ENCODE peak calls at places on chromosomes 1 and 21, in seven cellular contexts. Y, H, Z, V, O, D and F are unnamed samples.

GRCh38 chr1:53890522-53890941 is 935 bp upstream of the YIPF1 start:
- DNase-seq in D (no peak), O (no peak), H (no peak), Y (no peak), Z (no peak), V (no peak), F (no peak)

GRCh38 chr1:36137776-36138175 is 11.5 kb downstream of the TRAPPC3 start:
- DNase-seq in H (no peak), Y (no peak), V (no peak), D (no peak), O (no peak), Z (no peak), F (no peak)

GRCh38 chr1:183870351-183871077 is 65.6 kb downstream of the RGL1 start:
- DNase-seq in H (peak; percentile 95), O (peak; percentile 78), Z (peak; percentile 61), Y (no peak), V (peak; percentile 80), D (no peak), F (peak; percentile 92)

GRCh38 chr21:35619184-35619583 is 441.1 kb downstream of the SETD4 start:
- DNase-seq in H (no peak), Y (peak; percentile 60), V (no peak), D (no peak), O (peak; percentile 88), Z (no peak), F (no peak)

GRCh38 chr1:239570878-239571277 is 184.5 kb downstream of the CHRM3 start:
- DNase-seq in H (no peak), D (no peak), V (no peak), Z (no peak), Y (no peak), O (no peak), F (no peak)

GRCh38 chr1:10025354-10025753 is 7.4 kb upstream of the UBE4B start:
- DNase-seq in D (no peak), Y (no peak), V (no peak), H (no peak), O (no peak), Z (no peak), F (no peak)

GRCh38 chr1:234987415-234988159 is 141.1 kb downstream of the TOMM20 start:
- DNase-seq in O (peak; percentile 74), H (peak; percentile 96), Y (no peak), V (peak; percentile 74), Z (peak; percentile 68), D (peak; percentile 50), F (peak; percentile 95)

GRCh38 chr1:6483010-6483760 is 8.3 kb downstream of the PLEKHG5 start:
- DNase-seq in O (no peak), D (no peak), V (no peak), Y (no peak), Z (no peak), H (no peak), F (no peak)

GRCh38 chr1:63403386-63403785 is 36.0 kb downstream of the ALG6 start:
- DNase-seq in D (no peak), H (no peak), Z (no peak), V (no peak), O (no peak), Y (no peak), F (no peak)

GRCh38 chr1:77036560-77036959 is 169.3 kb downstream of the ST6GALNAC5 start:
- DNase-seq in O (peak; percentile 61), H (no peak), D (peak; percentile 61), Z (no peak), V (no peak), Y (no peak), F (no peak)

GRCh38 chr1:117607471-117607870 is 1.6 kb downstream of the TENT5C start:
- DNase-seq in D (no peak), Y (no peak), O (no peak), V (no peak), H (peak; percentile 85), Z (no peak), F (no peak)

GRCh38 chr1:194076646-194077045 is 890.2 kb upstream of the B3GALT2 start:
- DNase-seq in V (no peak), O (no peak), H (no peak), Y (no peak), D (no peak), Z (no peak), F (no peak)

GRCh38 chr21:34834852-34835501 is 166.2 kb downstream of the CLIC6 start:
- DNase-seq in Y (no peak), H (no peak), O (no peak), V (no peak), D (no peak), Z (no peak), F (no peak)

GRCh38 chr21:28884481-28884880 is 108.2 kb downstream of the LTN1 start:
- DNase-seq in Y (no peak), D (no peak), V (no peak), H (no peak), O (peak; percentile 30), Z (no peak), F (no peak)

GRCh38 chr1:225998560-225999226 is 450 bp downstream of the SDE2 start:
- DNase-seq in Z (no peak), O (peak; percentile 69), D (no peak), H (no peak), Y (peak; percentile 23), V (no peak), F (no peak)

GRCh38 chr1:214002060-214002459 is 14.3 kb downstream of the PROX1 start:
- DNase-seq in Z (no peak), H (no peak), D (no peak), O (no peak), Y (no peak), V (no peak), F (no peak)

GRCh38 chr1:36273024-36273423 is 33.1 kb upstream of the SH3D21 start:
- DNase-seq in V (no peak), Y (no peak), Z (no peak), D (no peak), O (no peak), H (no peak), F (no peak)

GRCh38 chr1:62439652-62440371 is 3.0 kb downstream of the USP1 start:
- DNase-seq in Z (no peak), V (no peak), Y (peak; percentile 52), D (no peak), H (no peak), O (peak; percentile 60), F (no peak)

GRCh38 chr1:147080013-147080661 is 92.1 kb downstream of the PRKAB2 start:
- DNase-seq in Y (no peak), O (no peak), V (no peak), H (no peak), D (peak; percentile 40), Z (no peak), F (no peak)

GRCh38 chr1:147079400-147080012 is 92.8 kb downstream of the PRKAB2 start:
- DNase-seq in Y (no peak), H (no peak), V (no peak), O (no peak), D (peak; percentile 16), Z (no peak), F (no peak)

GRCh38 chr1:147077936-147078605 is 94.2 kb downstream of the PRKAB2 start:
- DNase-seq in Z (no peak), V (no peak), D (peak; percentile 2), O (no peak), H (no peak), Y (no peak), F (no peak)

GRCh38 chr1:147078606-147079399 is 93.5 kb downstream of the PRKAB2 start:
- DNase-seq in V (no peak), Y (no peak), H (no peak), Z (no peak), O (no peak), D (peak; percentile 7), F (no peak)

GRCh38 chr1:147080671-147081394 is 91.4 kb downstream of the PRKAB2 start:
- DNase-seq in H (no peak), D (peak; percentile 5), Y (no peak), Z (no peak), V (no peak), O (no peak), F (no peak)
- TF ChIP-seq CTCF in H (no peak), D (no peak), Y (no peak), Z (no peak), V (no peak), O (no peak), F (no peak)

GRCh38 chr1:151281969-151282882 is at the start of gene ZNF687:
- DNase-seq in O (peak; percentile 100), V (peak; percentile 100), Y (peak; percentile 97), Z (peak; percentile 100), H (peak; percentile 100), D (peak; percentile 100), F (peak; percentile 100)

GRCh38 chr1:151277249-151277648 is 4.8 kb upstream of the ZNF687 start:
- DNase-seq in O (no peak), H (no peak), Y (no peak), Z (no peak), D (no peak), V (no peak), F (no peak)

GRCh38 chr1:151282883-151283725 is 1.0 kb downstream of the ZNF687 start:
- DNase-seq in Y (no peak), V (peak; percentile 35), O (no peak), Z (peak; percentile 33), H (peak; percentile 88), D (peak; percentile 58), F (peak; percentile 79)

GRCh38 chr1:151284013-151284577 is 2.0 kb downstream of the ZNF687 start:
- DNase-seq in V (no peak), D (no peak), O (no peak), Z (no peak), H (peak; percentile 84), Y (no peak), F (no peak)

DNA sequence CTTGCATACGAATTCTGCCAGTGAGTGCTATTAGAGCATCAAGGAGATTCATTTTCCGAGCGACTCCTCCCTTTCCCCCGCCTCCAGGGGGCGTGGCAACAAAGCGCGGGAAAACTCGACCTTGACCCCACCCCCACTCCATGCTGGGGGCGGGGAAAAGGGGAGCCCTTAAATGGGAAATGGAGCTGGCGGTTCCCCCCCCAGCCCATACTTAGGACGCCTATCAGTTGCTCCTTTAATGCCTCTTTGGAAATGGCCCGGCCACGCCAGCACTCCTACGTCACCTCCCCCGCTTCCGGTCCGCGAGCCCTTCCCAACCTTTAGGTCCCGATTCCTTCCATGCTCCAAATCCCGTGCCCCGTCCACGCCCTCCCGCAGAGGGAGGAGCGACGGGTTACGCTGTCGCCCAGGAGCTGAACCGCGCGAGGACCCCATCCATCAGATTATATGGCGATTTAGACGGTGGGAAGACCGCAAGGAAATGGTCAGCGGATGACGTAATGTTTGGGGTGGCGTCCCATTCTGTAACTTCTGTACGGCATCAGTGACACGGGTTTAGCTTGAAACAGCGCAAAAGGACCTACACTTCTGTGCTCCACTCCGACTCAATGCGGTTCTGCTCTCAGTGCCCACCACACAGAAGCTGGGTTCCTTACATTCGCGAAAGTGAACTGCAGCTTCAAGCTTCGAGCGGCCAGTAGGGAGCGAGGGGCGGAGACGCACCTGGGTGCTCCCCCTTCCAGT is 702 bp upstream of the ZNF687 start:
- DNase-seq in Y (peak; percentile 79), D (peak; percentile 96), Z (peak; percentile 96), H (peak; percentile 99), V (peak; percentile 96), O (peak; percentile 98), F (peak; percentile 99)
- TF ChIP-seq CTCF in Y (peak; percentile 20), D (no peak), Z (peak; percentile 47), H (no peak), V (peak; percentile 44), O (no peak), F (no peak)

GRCh38 chr1:179586107-179586823 is 5.4 kb upstream of the TDRD5 start:
- DNase-seq in V (peak; percentile 56), Z (peak; percentile 60), O (peak; percentile 21), D (peak; percentile 37), H (peak; percentile 89), Y (no peak), F (peak; percentile 70)
- TF ChIP-seq CTCF in V (no peak), Z (peak; percentile 55), O (no peak), D (peak; percentile 61), H (no peak), Y (peak; percentile 56), F (peak; percentile 24)

GRCh38 chr1:85494957-85495266 is 30.0 kb upstream of the DDAH1 start:
- DNase-seq in Y (no peak), D (peak; percentile 38), H (no peak), Z (no peak), O (peak; percentile 46), V (no peak), F (peak; percentile 66)
- TF ChIP-seq CTCF in Y (peak; percentile 35), D (peak; percentile 39), H (no peak), Z (peak; percentile 56), O (peak; percentile 30), V (peak; percentile 25), F (peak; percentile 36)